ENCODE peak calls at places on chromosomes 2 and 18, in nine cellular contexts. One of them, this sample, is unnamed.

GRCh38 chr18:55869965-55870585 is 282.1 kb upstream of the TCF4 start:
- DNase-seq in NCI-H2227 treated with DMSO at 0.1 percent for 48 hours: no peak
- DNase-seq in GM19239: no peak
- DNase-seq in heart left ventricle: peak
- DNase-seq in stimulated activated naive CD4-positive, alpha-beta T cell treated with Interleukin-2 at 50 U/mL for 16 hours: no peak
- DNase-seq in activated CD4-positive, CD25-positive, alpha-beta regulatory T cell treated with anti-CD3 and anti-CD28 coated beads, Interleukin-2, amount 50 U/mL, for 72 hours: no peak
- DNase-seq in cardiac muscle cell: peak
- DNase-seq in SHP77: no peak
- DNase-seq in endothelial cell: no peak
- DNase-seq in this sample: no peak

GRCh38 chr2:133146893-133147292 is 421.4 kb downstream of the NCKAP5 start:
- DNase-seq in NCI-H2227 treated with DMSO at 0.1 percent for 48 hours: no peak
- DNase-seq in GM19239: no peak
- DNase-seq in heart left ventricle: no peak
- DNase-seq in stimulated activated naive CD4-positive, alpha-beta T cell treated with Interleukin-2 at 50 U/mL for 16 hours: no peak
- DNase-seq in activated CD4-positive, CD25-positive, alpha-beta regulatory T cell treated with anti-CD3 and anti-CD28 coated beads, Interleukin-2, amount 50 U/mL, for 72 hours: no peak
- DNase-seq in cardiac muscle cell: peak
- DNase-seq in SHP77: no peak
- DNase-seq in endothelial cell: no peak
- DNase-seq in this sample: no peak

GRCh38 chr2:85768713-85769112 is 14.9 kb downstream of the ATOH8 start:
- DNase-seq in NCI-H2227 treated with DMSO at 0.1 percent for 48 hours: peak
- DNase-seq in GM19239: no peak
- DNase-seq in heart left ventricle: peak
- DNase-seq in stimulated activated naive CD4-positive, alpha-beta T cell treated with Interleukin-2 at 50 U/mL for 16 hours: no peak
- DNase-seq in activated CD4-positive, CD25-positive, alpha-beta regulatory T cell treated with anti-CD3 and anti-CD28 coated beads, Interleukin-2, amount 50 U/mL, for 72 hours: no peak
- DNase-seq in cardiac muscle cell: peak
- DNase-seq in SHP77: peak
- DNase-seq in endothelial cell: no peak
- DNase-seq in this sample: no peak

GRCh38 chr2:42598656-42599267 is 30.3 kb downstream of the MTA3 start:
- DNase-seq in NCI-H2227 treated with DMSO at 0.1 percent for 48 hours: no peak
- DNase-seq in GM19239: no peak
- DNase-seq in heart left ventricle: no peak
- DNase-seq in stimulated activated naive CD4-positive, alpha-beta T cell treated with Interleukin-2 at 50 U/mL for 16 hours: no peak
- DNase-seq in activated CD4-positive, CD25-positive, alpha-beta regulatory T cell treated with anti-CD3 and anti-CD28 coated beads, Interleukin-2, amount 50 U/mL, for 72 hours: no peak
- DNase-seq in cardiac muscle cell: no peak
- DNase-seq in SHP77: no peak
- DNase-seq in endothelial cell: no peak
- DNase-seq in this sample: no peak

GRCh38 chr2:102107741-102108070 is 34.8 kb upstream of the IL1R1 start:
- DNase-seq in NCI-H2227 treated with DMSO at 0.1 percent for 48 hours: no peak
- DNase-seq in GM19239: no peak
- DNase-seq in heart left ventricle: no peak
- DNase-seq in stimulated activated naive CD4-positive, alpha-beta T cell treated with Interleukin-2 at 50 U/mL for 16 hours: no peak
- DNase-seq in activated CD4-positive, CD25-positive, alpha-beta regulatory T cell treated with anti-CD3 and anti-CD28 coated beads, Interleukin-2, amount 50 U/mL, for 72 hours: no peak
- DNase-seq in cardiac muscle cell: peak
- DNase-seq in SHP77: no peak
- DNase-seq in endothelial cell: no peak
- DNase-seq in this sample: no peak

GRCh38 chr2:140893685-140894084 is 1237.1 kb downstream of the LRP1B start:
- DNase-seq in NCI-H2227 treated with DMSO at 0.1 percent for 48 hours: no peak
- DNase-seq in GM19239: no peak
- DNase-seq in heart left ventricle: no peak
- DNase-seq in stimulated activated naive CD4-positive, alpha-beta T cell treated with Interleukin-2 at 50 U/mL for 16 hours: no peak
- DNase-seq in activated CD4-positive, CD25-positive, alpha-beta regulatory T cell treated with anti-CD3 and anti-CD28 coated beads, Interleukin-2, amount 50 U/mL, for 72 hours: no peak
- DNase-seq in cardiac muscle cell: peak
- DNase-seq in SHP77: no peak
- DNase-seq in endothelial cell: no peak
- DNase-seq in this sample: no peak

GRCh38 chr2:23211987-23212583 is 172.9 kb upstream of the KLHL29 start:
- DNase-seq in NCI-H2227 treated with DMSO at 0.1 percent for 48 hours: no peak
- DNase-seq in GM19239: no peak
- DNase-seq in heart left ventricle: no peak
- DNase-seq in stimulated activated naive CD4-positive, alpha-beta T cell treated with Interleukin-2 at 50 U/mL for 16 hours: no peak
- DNase-seq in activated CD4-positive, CD25-positive, alpha-beta regulatory T cell treated with anti-CD3 and anti-CD28 coated beads, Interleukin-2, amount 50 U/mL, for 72 hours: no peak
- DNase-seq in cardiac muscle cell: no peak
- DNase-seq in SHP77: no peak
- DNase-seq in endothelial cell: no peak
- DNase-seq in this sample: no peak

GRCh38 chr2:69645026-69645425 is 1.5 kb upstream of the AAK1 start:
- DNase-seq in NCI-H2227 treated with DMSO at 0.1 percent for 48 hours: no peak
- DNase-seq in GM19239: no peak
- DNase-seq in heart left ventricle: no peak
- DNase-seq in stimulated activated naive CD4-positive, alpha-beta T cell treated with Interleukin-2 at 50 U/mL for 16 hours: peak
- DNase-seq in activated CD4-positive, CD25-positive, alpha-beta regulatory T cell treated with anti-CD3 and anti-CD28 coated beads, Interleukin-2, amount 50 U/mL, for 72 hours: no peak
- DNase-seq in cardiac muscle cell: no peak
- DNase-seq in SHP77: no peak
- DNase-seq in endothelial cell: no peak
- DNase-seq in this sample: peak

GRCh38 chr2:198283149-198283548 is 478.8 kb downstream of the PLCL1 start:
- DNase-seq in NCI-H2227 treated with DMSO at 0.1 percent for 48 hours: no peak
- DNase-seq in GM19239: no peak
- DNase-seq in heart left ventricle: no peak
- DNase-seq in stimulated activated naive CD4-positive, alpha-beta T cell treated with Interleukin-2 at 50 U/mL for 16 hours: no peak
- DNase-seq in activated CD4-positive, CD25-positive, alpha-beta regulatory T cell treated with anti-CD3 and anti-CD28 coated beads, Interleukin-2, amount 50 U/mL, for 72 hours: no peak
- DNase-seq in cardiac muscle cell: peak
- DNase-seq in SHP77: no peak
- DNase-seq in endothelial cell: no peak
- DNase-seq in this sample: no peak

GRCh38 chr2:36573165-36573564 is 24.8 kb downstream of the FEZ2 start:
- DNase-seq in NCI-H2227 treated with DMSO at 0.1 percent for 48 hours: no peak
- DNase-seq in GM19239: no peak
- DNase-seq in heart left ventricle: no peak
- DNase-seq in stimulated activated naive CD4-positive, alpha-beta T cell treated with Interleukin-2 at 50 U/mL for 16 hours: no peak
- DNase-seq in activated CD4-positive, CD25-positive, alpha-beta regulatory T cell treated with anti-CD3 and anti-CD28 coated beads, Interleukin-2, amount 50 U/mL, for 72 hours: no peak
- DNase-seq in cardiac muscle cell: no peak
- DNase-seq in SHP77: no peak
- DNase-seq in endothelial cell: no peak
- DNase-seq in this sample: no peak

GRCh38 chr18:76988015-76988826 is 144.4 kb downstream of the MBP start:
- DNase-seq in NCI-H2227 treated with DMSO at 0.1 percent for 48 hours: no peak
- DNase-seq in GM19239: no peak
- DNase-seq in heart left ventricle: peak
- DNase-seq in stimulated activated naive CD4-positive, alpha-beta T cell treated with Interleukin-2 at 50 U/mL for 16 hours: no peak
- DNase-seq in activated CD4-positive, CD25-positive, alpha-beta regulatory T cell treated with anti-CD3 and anti-CD28 coated beads, Interleukin-2, amount 50 U/mL, for 72 hours: no peak
- DNase-seq in cardiac muscle cell: no peak
- DNase-seq in SHP77: no peak
- DNase-seq in endothelial cell: no peak
- DNase-seq in this sample: no peak

GRCh38 chr2:31239842-31240198 is 5.9 kb downstream of the EHD3 start:
- DNase-seq in NCI-H2227 treated with DMSO at 0.1 percent for 48 hours: no peak
- DNase-seq in GM19239: no peak
- DNase-seq in heart left ventricle: peak
- DNase-seq in stimulated activated naive CD4-positive, alpha-beta T cell treated with Interleukin-2 at 50 U/mL for 16 hours: no peak
- DNase-seq in activated CD4-positive, CD25-positive, alpha-beta regulatory T cell treated with anti-CD3 and anti-CD28 coated beads, Interleukin-2, amount 50 U/mL, for 72 hours: no peak
- DNase-seq in cardiac muscle cell: peak
- DNase-seq in SHP77: no peak
- DNase-seq in endothelial cell: no peak
- DNase-seq in this sample: no peak

GRCh38 chr2:226652983-226653765 is 146.4 kb downstream of the IRS1 start:
- DNase-seq in NCI-H2227 treated with DMSO at 0.1 percent for 48 hours: no peak
- DNase-seq in GM19239: no peak
- DNase-seq in heart left ventricle: no peak
- DNase-seq in stimulated activated naive CD4-positive, alpha-beta T cell treated with Interleukin-2 at 50 U/mL for 16 hours: no peak
- DNase-seq in activated CD4-positive, CD25-positive, alpha-beta regulatory T cell treated with anti-CD3 and anti-CD28 coated beads, Interleukin-2, amount 50 U/mL, for 72 hours: no peak
- DNase-seq in cardiac muscle cell: peak
- DNase-seq in SHP77: no peak
- DNase-seq in endothelial cell: no peak
- DNase-seq in this sample: no peak

GRCh38 chr2:15808980-15809379 is 131.4 kb upstream of the MYCN start:
- DNase-seq in NCI-H2227 treated with DMSO at 0.1 percent for 48 hours: no peak
- DNase-seq in GM19239: no peak
- DNase-seq in heart left ventricle: no peak
- DNase-seq in stimulated activated naive CD4-positive, alpha-beta T cell treated with Interleukin-2 at 50 U/mL for 16 hours: no peak
- DNase-seq in activated CD4-positive, CD25-positive, alpha-beta regulatory T cell treated with anti-CD3 and anti-CD28 coated beads, Interleukin-2, amount 50 U/mL, for 72 hours: no peak
- DNase-seq in cardiac muscle cell: no peak
- DNase-seq in SHP77: no peak
- DNase-seq in endothelial cell: peak
- DNase-seq in this sample: no peak

GRCh38 chr2:57862153-57862552 is 184.5 kb upstream of the VRK2 start:
- DNase-seq in NCI-H2227 treated with DMSO at 0.1 percent for 48 hours: no peak
- DNase-seq in GM19239: no peak
- DNase-seq in heart left ventricle: no peak
- DNase-seq in stimulated activated naive CD4-positive, alpha-beta T cell treated with Interleukin-2 at 50 U/mL for 16 hours: no peak
- DNase-seq in activated CD4-positive, CD25-positive, alpha-beta regulatory T cell treated with anti-CD3 and anti-CD28 coated beads, Interleukin-2, amount 50 U/mL, for 72 hours: no peak
- DNase-seq in cardiac muscle cell: no peak
- DNase-seq in SHP77: no peak
- DNase-seq in endothelial cell: no peak
- DNase-seq in this sample: no peak

GRCh38 chr2:181907635-181908034 is 16.1 kb downstream of the ITPRID2 start:
- DNase-seq in NCI-H2227 treated with DMSO at 0.1 percent for 48 hours: no peak
- DNase-seq in GM19239: no peak
- DNase-seq in heart left ventricle: no peak
- DNase-seq in stimulated activated naive CD4-positive, alpha-beta T cell treated with Interleukin-2 at 50 U/mL for 16 hours: no peak
- DNase-seq in activated CD4-positive, CD25-positive, alpha-beta regulatory T cell treated with anti-CD3 and anti-CD28 coated beads, Interleukin-2, amount 50 U/mL, for 72 hours: no peak
- DNase-seq in cardiac muscle cell: no peak
- DNase-seq in SHP77: no peak
- DNase-seq in endothelial cell: no peak
- DNase-seq in this sample: no peak

GRCh38 chr2:216499641-216500218 is 1.1 kb downstream of the RPL37A start:
- DNase-seq in NCI-H2227 treated with DMSO at 0.1 percent for 48 hours: no peak
- DNase-seq in GM19239: no peak
- DNase-seq in heart left ventricle: no peak
- DNase-seq in stimulated activated naive CD4-positive, alpha-beta T cell treated with Interleukin-2 at 50 U/mL for 16 hours: no peak
- DNase-seq in activated CD4-positive, CD25-positive, alpha-beta regulatory T cell treated with anti-CD3 and anti-CD28 coated beads, Interleukin-2, amount 50 U/mL, for 72 hours: no peak
- DNase-seq in cardiac muscle cell: peak
- DNase-seq in SHP77: no peak
- DNase-seq in endothelial cell: no peak
- DNase-seq in this sample: no peak

GRCh38 chr2:10576456-10576855 is 113.3 kb downstream of the NOL10 start:
- DNase-seq in NCI-H2227 treated with DMSO at 0.1 percent for 48 hours: no peak
- DNase-seq in GM19239: no peak
- DNase-seq in heart left ventricle: no peak
- DNase-seq in stimulated activated naive CD4-positive, alpha-beta T cell treated with Interleukin-2 at 50 U/mL for 16 hours: no peak
- DNase-seq in activated CD4-positive, CD25-positive, alpha-beta regulatory T cell treated with anti-CD3 and anti-CD28 coated beads, Interleukin-2, amount 50 U/mL, for 72 hours: no peak
- DNase-seq in cardiac muscle cell: peak
- DNase-seq in SHP77: no peak
- DNase-seq in endothelial cell: no peak
- DNase-seq in this sample: no peak

GRCh38 chr2:84792856-84793522 is 87.9 kb downstream of the TRABD2A start:
- DNase-seq in NCI-H2227 treated with DMSO at 0.1 percent for 48 hours: no peak
- DNase-seq in GM19239: no peak
- DNase-seq in heart left ventricle: no peak
- DNase-seq in stimulated activated naive CD4-positive, alpha-beta T cell treated with Interleukin-2 at 50 U/mL for 16 hours: no peak
- DNase-seq in activated CD4-positive, CD25-positive, alpha-beta regulatory T cell treated with anti-CD3 and anti-CD28 coated beads, Interleukin-2, amount 50 U/mL, for 72 hours: no peak
- DNase-seq in cardiac muscle cell: no peak
- DNase-seq in SHP77: no peak
- DNase-seq in endothelial cell: no peak
- DNase-seq in this sample: no peak

GRCh38 chr2:114049826-114050225 is 159.9 kb downstream of the ACTR3 start:
- DNase-seq in NCI-H2227 treated with DMSO at 0.1 percent for 48 hours: no peak
- DNase-seq in GM19239: no peak
- DNase-seq in heart left ventricle: no peak
- DNase-seq in stimulated activated naive CD4-positive, alpha-beta T cell treated with Interleukin-2 at 50 U/mL for 16 hours: no peak
- DNase-seq in activated CD4-positive, CD25-positive, alpha-beta regulatory T cell treated with anti-CD3 and anti-CD28 coated beads, Interleukin-2, amount 50 U/mL, for 72 hours: no peak
- DNase-seq in cardiac muscle cell: no peak
- DNase-seq in SHP77: no peak
- DNase-seq in endothelial cell: no peak
- DNase-seq in this sample: no peak

GRCh38 chr2:19675856-19676460 is 225.8 kb downstream of the TTC32 start:
- DNase-seq in NCI-H2227 treated with DMSO at 0.1 percent for 48 hours: no peak
- DNase-seq in GM19239: no peak
- DNase-seq in heart left ventricle: no peak
- DNase-seq in stimulated activated naive CD4-positive, alpha-beta T cell treated with Interleukin-2 at 50 U/mL for 16 hours: no peak
- DNase-seq in activated CD4-positive, CD25-positive, alpha-beta regulatory T cell treated with anti-CD3 and anti-CD28 coated beads, Interleukin-2, amount 50 U/mL, for 72 hours: no peak
- DNase-seq in cardiac muscle cell: no peak
- DNase-seq in SHP77: no peak
- DNase-seq in endothelial cell: no peak
- DNase-seq in this sample: no peak

GRCh38 chr2:49973917-49974368 is 819.6 kb upstream of the FSHR start:
- DNase-seq in NCI-H2227 treated with DMSO at 0.1 percent for 48 hours: peak
- DNase-seq in GM19239: peak
- DNase-seq in heart left ventricle: peak
- DNase-seq in stimulated activated naive CD4-positive, alpha-beta T cell treated with Interleukin-2 at 50 U/mL for 16 hours: peak
- DNase-seq in activated CD4-positive, CD25-positive, alpha-beta regulatory T cell treated with anti-CD3 and anti-CD28 coated beads, Interleukin-2, amount 50 U/mL, for 72 hours: peak
- DNase-seq in cardiac muscle cell: peak
- DNase-seq in SHP77: peak
- DNase-seq in endothelial cell: peak
- DNase-seq in this sample: peak

GRCh38 chr2:190637903-190638618 is 10.8 kb upstream of the NAB1 start:
- DNase-seq in NCI-H2227 treated with DMSO at 0.1 percent for 48 hours: no peak
- DNase-seq in GM19239: no peak
- DNase-seq in heart left ventricle: peak
- DNase-seq in stimulated activated naive CD4-positive, alpha-beta T cell treated with Interleukin-2 at 50 U/mL for 16 hours: no peak
- DNase-seq in activated CD4-positive, CD25-positive, alpha-beta regulatory T cell treated with anti-CD3 and anti-CD28 coated beads, Interleukin-2, amount 50 U/mL, for 72 hours: no peak
- DNase-seq in cardiac muscle cell: peak
- DNase-seq in SHP77: no peak
- DNase-seq in endothelial cell: no peak
- DNase-seq in this sample: no peak

GRCh38 chr2:225056330-225057073 is 14.2 kb upstream of the DOCK10 start:
- DNase-seq in NCI-H2227 treated with DMSO at 0.1 percent for 48 hours: no peak
- DNase-seq in GM19239: no peak
- DNase-seq in heart left ventricle: no peak
- DNase-seq in stimulated activated naive CD4-positive, alpha-beta T cell treated with Interleukin-2 at 50 U/mL for 16 hours: no peak
- DNase-seq in activated CD4-positive, CD25-positive, alpha-beta regulatory T cell treated with anti-CD3 and anti-CD28 coated beads, Interleukin-2, amount 50 U/mL, for 72 hours: no peak
- DNase-seq in cardiac muscle cell: no peak
- DNase-seq in SHP77: no peak
- DNase-seq in endothelial cell: no peak
- DNase-seq in this sample: no peak

GRCh38 chr2:177171418-177171865 is 41.2 kb upstream of the HNRNPA3 start:
- DNase-seq in NCI-H2227 treated with DMSO at 0.1 percent for 48 hours: no peak
- DNase-seq in GM19239: no peak
- DNase-seq in heart left ventricle: no peak
- DNase-seq in stimulated activated naive CD4-positive, alpha-beta T cell treated with Interleukin-2 at 50 U/mL for 16 hours: no peak
- DNase-seq in activated CD4-positive, CD25-positive, alpha-beta regulatory T cell treated with anti-CD3 and anti-CD28 coated beads, Interleukin-2, amount 50 U/mL, for 72 hours: no peak
- DNase-seq in cardiac muscle cell: peak
- DNase-seq in SHP77: no peak
- DNase-seq in endothelial cell: no peak
- DNase-seq in this sample: no peak

GRCh38 chr2:195899226-195899625 is 169.4 kb downstream of the DNAH7 start:
- DNase-seq in NCI-H2227 treated with DMSO at 0.1 percent for 48 hours: no peak
- DNase-seq in GM19239: no peak
- DNase-seq in heart left ventricle: no peak
- DNase-seq in stimulated activated naive CD4-positive, alpha-beta T cell treated with Interleukin-2 at 50 U/mL for 16 hours: no peak
- DNase-seq in activated CD4-positive, CD25-positive, alpha-beta regulatory T cell treated with anti-CD3 and anti-CD28 coated beads, Interleukin-2, amount 50 U/mL, for 72 hours: no peak
- DNase-seq in cardiac muscle cell: peak
- DNase-seq in SHP77: no peak
- DNase-seq in endothelial cell: no peak
- DNase-seq in this sample: no peak

GRCh38 chr2:240626531-240627300 is 1.4 kb downstream of the GPR35 start:
- DNase-seq in NCI-H2227 treated with DMSO at 0.1 percent for 48 hours: no peak
- DNase-seq in GM19239: no peak
- DNase-seq in heart left ventricle: no peak
- DNase-seq in stimulated activated naive CD4-positive, alpha-beta T cell treated with Interleukin-2 at 50 U/mL for 16 hours: no peak
- DNase-seq in activated CD4-positive, CD25-positive, alpha-beta regulatory T cell treated with anti-CD3 and anti-CD28 coated beads, Interleukin-2, amount 50 U/mL, for 72 hours: peak
- DNase-seq in cardiac muscle cell: peak
- DNase-seq in SHP77: no peak
- DNase-seq in endothelial cell: no peak
- DNase-seq in this sample: no peak

GRCh38 chr18:45920367-45920766 is 46.8 kb downstream of the EPG5 start:
- DNase-seq in NCI-H2227 treated with DMSO at 0.1 percent for 48 hours: no peak
- DNase-seq in GM19239: no peak
- DNase-seq in heart left ventricle: peak
- DNase-seq in stimulated activated naive CD4-positive, alpha-beta T cell treated with Interleukin-2 at 50 U/mL for 16 hours: no peak
- DNase-seq in activated CD4-positive, CD25-positive, alpha-beta regulatory T cell treated with anti-CD3 and anti-CD28 coated beads, Interleukin-2, amount 50 U/mL, for 72 hours: no peak
- DNase-seq in cardiac muscle cell: peak
- DNase-seq in SHP77: peak
- DNase-seq in endothelial cell: no peak
- DNase-seq in this sample: no peak

GRCh38 chr2:237603718-237604362 is 13.3 kb upstream of the RAB17 start:
- DNase-seq in NCI-H2227 treated with DMSO at 0.1 percent for 48 hours: no peak
- DNase-seq in GM19239: no peak
- DNase-seq in heart left ventricle: peak
- DNase-seq in stimulated activated naive CD4-positive, alpha-beta T cell treated with Interleukin-2 at 50 U/mL for 16 hours: peak
- DNase-seq in activated CD4-positive, CD25-positive, alpha-beta regulatory T cell treated with anti-CD3 and anti-CD28 coated beads, Interleukin-2, amount 50 U/mL, for 72 hours: no peak
- DNase-seq in cardiac muscle cell: peak
- DNase-seq in SHP77: no peak
- DNase-seq in endothelial cell: peak
- DNase-seq in this sample: peak

GRCh38 chr2:230668939-230669303 is 43.7 kb upstream of the CAB39 start:
- DNase-seq in NCI-H2227 treated with DMSO at 0.1 percent for 48 hours: no peak
- DNase-seq in GM19239: no peak
- DNase-seq in heart left ventricle: no peak
- DNase-seq in stimulated activated naive CD4-positive, alpha-beta T cell treated with Interleukin-2 at 50 U/mL for 16 hours: no peak
- DNase-seq in activated CD4-positive, CD25-positive, alpha-beta regulatory T cell treated with anti-CD3 and anti-CD28 coated beads, Interleukin-2, amount 50 U/mL, for 72 hours: no peak
- DNase-seq in cardiac muscle cell: no peak
- DNase-seq in SHP77: no peak
- DNase-seq in endothelial cell: no peak
- DNase-seq in this sample: no peak

GRCh38 chr2:98297817-98298684 is 48.2 kb upstream of the CNGA3 start:
- DNase-seq in NCI-H2227 treated with DMSO at 0.1 percent for 48 hours: no peak
- DNase-seq in GM19239: no peak
- DNase-seq in heart left ventricle: no peak
- DNase-seq in stimulated activated naive CD4-positive, alpha-beta T cell treated with Interleukin-2 at 50 U/mL for 16 hours: no peak
- DNase-seq in activated CD4-positive, CD25-positive, alpha-beta regulatory T cell treated with anti-CD3 and anti-CD28 coated beads, Interleukin-2, amount 50 U/mL, for 72 hours: no peak
- DNase-seq in cardiac muscle cell: no peak
- DNase-seq in SHP77: no peak
- DNase-seq in endothelial cell: no peak
- DNase-seq in this sample: no peak